ENCODE peak calls at places on chromosome 3, in eight cellular contexts. F is activated CD8-positive, alpha-beta memory T cell treated with anti-CD3 and anti-CD28 coated beads for 48 hours; J is MV-4-11; Z is mesendoderm; B is anterior cingulate cortex; U is T-helper 2 cell; R is H7; E is NCI-H1417. D is an unnamed sample.

GRCh38 chr3:41364736-41365135 is 165.4 kb downstream of the CTNNB1 start:
- DNase-seq in F (no peak), J (no peak), Z (no peak), B (no peak), U (no peak), R (no peak), E (no peak), D (no peak)

GRCh38 chr3:147419062-147419701 is 10.0 kb downstream of the ZIC1 start:
- DNase-seq in F (no peak), J (peak), Z (peak), B (peak), U (no peak), R (peak), E (peak), D (no peak)

GRCh38 chr3:59609967-59610366 is 560.1 kb upstream of the CFAP20DC start:
- DNase-seq in F (no peak), J (no peak), Z (no peak), B (no peak), U (no peak), R (no peak), E (peak), D (no peak)

GRCh38 chr3:124770341-124771082 is 40.3 kb downstream of the UMPS start:
- DNase-seq in F (no peak), J (no peak), Z (no peak), B (no peak), U (no peak), R (peak), E (peak), D (no peak)

GRCh38 chr3:64399205-64399800 is 174.0 kb upstream of the PRICKLE2 start:
- DNase-seq in F (no peak), J (no peak), Z (peak), B (no peak), U (no peak), R (peak), E (peak), D (peak)

GRCh38 chr3:195104340-195104739 is 166.6 kb downstream of the XXYLT1 start:
- DNase-seq in F (no peak), J (no peak), Z (no peak), B (no peak), U (no peak), R (peak), E (no peak), D (no peak)

GRCh38 chr3:127690823-127691452 is 18.2 kb downstream of the ABTB1 start:
- DNase-seq in F (no peak), J (peak), Z (peak), B (no peak), U (no peak), R (peak), E (no peak), D (peak)

GRCh38 chr3:95905182-95905581 is 909.2 kb upstream of the EPHA6 start:
- DNase-seq in F (no peak), J (no peak), Z (no peak), B (no peak), U (no peak), R (no peak), E (no peak), D (no peak)

GRCh38 chr3:96266395-96267187 is 547.8 kb upstream of the EPHA6 start:
- DNase-seq in F (no peak), J (no peak), Z (no peak), B (no peak), U (no peak), R (no peak), E (no peak), D (no peak)

GRCh38 chr3:192275741-192276355 is 451.5 kb downstream of the FGF12 start:
- DNase-seq in F (no peak), J (no peak), Z (no peak), B (no peak), U (no peak), R (no peak), E (no peak), D (no peak)

GRCh38 chr3:161042023-161042501 is 63.1 kb downstream of the B3GALNT1 start:
- DNase-seq in F (no peak), J (no peak), Z (no peak), B (no peak), U (no peak), R (no peak), E (no peak), D (no peak)

GRCh38 chr3:57577786-57578185 is 19.4 kb downstream of the ARF4 start:
- DNase-seq in F (no peak), J (no peak), Z (no peak), B (no peak), U (no peak), R (no peak), E (no peak), D (no peak)

GRCh38 chr3:120425196-120425595 is 25.6 kb downstream of the FSTL1 start:
- DNase-seq in F (no peak), J (no peak), Z (no peak), B (no peak), U (no peak), R (no peak), E (no peak), D (no peak)

GRCh38 chr3:14803981-14804834 is 14.6 kb upstream of the FGD5 start:
- DNase-seq in F (no peak), J (no peak), Z (peak), B (no peak), U (no peak), R (no peak), E (no peak), D (no peak)

GRCh38 chr3:31014317-31015040 is 120.0 kb upstream of the GADL1 start:
- DNase-seq in F (no peak), J (no peak), Z (no peak), B (no peak), U (no peak), R (no peak), E (no peak), D (no peak)

D was measured in NCI-H526 treated with DMSO at 0.1 percent for 48 hours.